ENCODE peak calls at places on chromosome 10, in six cellular contexts. Y, V, S, X, J and N are unnamed samples.

GRCh38 chr10:133390597-133391248 is 3.2 kb upstream of the MTG1 start:
- DNase-seq in S (no peak), Y (no peak), V (no peak), X (peak), J (no peak), N (peak)

GRCh38 chr10:33039167-33039566 is 81.1 kb upstream of the ITGB1 start:
- DNase-seq in V (no peak), X (no peak), Y (no peak), S (no peak), J (no peak), N (no peak)

GRCh38 chr10:34319197-34319846 is 495.8 kb downstream of the PARD3 start:
- DNase-seq in V (no peak), J (no peak), Y (peak), X (peak), S (peak), N (peak)

GRCh38 chr10:16116404-16117304 is 256.3 kb upstream of the MINDY3 start:
- DNase-seq in V (no peak), S (peak), Y (no peak), J (no peak), X (no peak), N (no peak)

GRCh38 chr10:106043833-106044232 is 1120.7 kb downstream of the SORCS1 start:
- DNase-seq in Y (no peak), J (no peak), X (no peak), V (no peak), S (no peak), N (no peak)

GRCh38 chr10:29658984-29659769 is 24.4 kb upstream of the SVIL start:
- DNase-seq in Y (peak), J (no peak), S (peak), X (peak), V (no peak), N (peak)

GRCh38 chr10:24718031-24718855 is 5.4 kb downstream of the ARHGAP21 start:
- DNase-seq in Y (no peak), J (no peak), V (no peak), S (peak), X (no peak), N (no peak)

GRCh38 chr10:49076741-49077521 is 38.4 kb downstream of the VSTM4 start:
- DNase-seq in X (no peak), S (no peak), V (no peak), Y (no peak), J (no peak), N (peak)

GRCh38 chr10:28054211-28054888 is 55.5 kb upstream of the ODAD2 start:
- DNase-seq in Y (no peak), S (no peak), J (no peak), V (no peak), X (no peak), N (no peak)

GRCh38 chr10:28503114-28503513 is 29.8 kb upstream of the WAC start:
- DNase-seq in V (no peak), J (no peak), X (peak), Y (peak), S (no peak), N (no peak)

GRCh38 chr10:127576011-127576410 is 26.9 kb downstream of the NPS start:
- DNase-seq in Y (no peak), X (no peak), V (no peak), J (no peak), S (no peak), N (no peak)

GRCh38 chr10:125248489-125248888 is 88.1 kb upstream of the CTBP2 start:
- DNase-seq in S (no peak), J (no peak), V (no peak), Y (no peak), X (no peak), N (no peak)

GRCh38 chr10:48470115-48470892 is 134.6 kb downstream of the ARHGAP22 start:
- DNase-seq in S (no peak), J (no peak), V (no peak), X (peak), Y (no peak), N (peak)

GRCh38 chr10:19283285-19283684 is 234.7 kb downstream of the MALRD1 start:
- DNase-seq in V (no peak), J (no peak), X (no peak), S (no peak), Y (no peak), N (no peak)

GRCh38 chr10:77111611-77112550 is 525.7 kb downstream of the KCNMA1 start:
- DNase-seq in Y (no peak), S (peak), J (no peak), X (no peak), V (no peak), N (no peak)

GRCh38 chr10:130227883-130228282 is 91.7 kb downstream of the GLRX3 start:
- DNase-seq in V (no peak), X (no peak), S (no peak), J (no peak), Y (no peak), N (peak)

GRCh38 chr10:9096288-9096687 is 1041.8 kb downstream of the GATA3 start:
- DNase-seq in S (no peak), V (no peak), Y (no peak), J (no peak), X (no peak), N (no peak)

GRCh38 chr10:24721254-24722106 is 2.2 kb downstream of the ARHGAP21 start:
- DNase-seq in S (no peak), J (peak), Y (peak), X (peak), V (peak), N (peak)

GRCh38 chr10:23047201-23048050 is 48.0 kb upstream of the MSRB2 start:
- DNase-seq in V (no peak), X (no peak), J (no peak), S (no peak), Y (no peak), N (no peak)

GRCh38 chr10:7250236-7250635 is 160.6 kb downstream of the SFMBT2 start:
- DNase-seq in X (no peak), J (no peak), V (no peak), Y (no peak), S (no peak), N (no peak)

GRCh38 chr10:90318659-90319058 is 539.2 kb downstream of the HTR7 start:
- DNase-seq in X (no peak), V (no peak), Y (no peak), S (no peak), J (no peak), N (no peak)

GRCh38 chr10:33441561-33441960 is 107.1 kb upstream of the NRP1 start:
- DNase-seq in Y (no peak), X (no peak), V (no peak), J (no peak), S (no peak), N (no peak)

GRCh38 chr10:129969528-129970264 is 5.6 kb upstream of the EBF3 start:
- DNase-seq in V (no peak), X (no peak), J (peak), Y (no peak), S (no peak), N (no peak)

GRCh38 chr10:130459011-130459410 is 322.8 kb downstream of the GLRX3 start:
- DNase-seq in V (no peak), Y (no peak), J (no peak), X (peak), S (no peak), N (no peak)

GRCh38 chr10:8047452-8048280 is 6.8 kb upstream of the GATA3 start:
- DNase-seq in V (no peak), Y (no peak), S (no peak), J (peak), X (no peak), N (no peak)

GRCh38 chr10:34689053-34689452 is 126.0 kb downstream of the PARD3 start:
- DNase-seq in V (no peak), X (no peak), S (no peak), Y (no peak), J (no peak), N (peak)

GRCh38 chr10:23345861-23346260 is 1.3 kb upstream of the C10orf67 start:
- DNase-seq in J (no peak), V (no peak), S (peak), X (no peak), Y (no peak), N (no peak)

GRCh38 chr10:100506596-100507356 is 12.9 kb downstream of the SEC31B start:
- DNase-seq in X (no peak), Y (no peak), S (no peak), V (no peak), J (no peak), N (peak)

GRCh38 chr10:44647877-44648542 is 263.1 kb upstream of the CXCL12 start:
- DNase-seq in Y (no peak), S (no peak), X (no peak), J (no peak), V (no peak), N (peak)

GRCh38 chr10:68261132-68261856 is 29.4 kb upstream of the ATOH7 start:
- DNase-seq in J (no peak), V (peak), Y (peak), X (no peak), S (peak), N (no peak)

GRCh38 chr10:102710604-102711003 is 3.6 kb downstream of the ARL3 start:
- DNase-seq in Y (no peak), S (peak), V (no peak), X (no peak), J (no peak), N (no peak)

GRCh38 chr10:49053053-49053997 is 62.0 kb downstream of the VSTM4 start:
- DNase-seq in Y (no peak), V (no peak), X (no peak), S (no peak), J (no peak), N (peak)

GRCh38 chr10:97497572-97498075 is 598 bp downstream of the MMS19 start:
- DNase-seq in X (peak), V (peak), Y (peak), S (peak), J (peak), N (peak)
- TF ChIP-seq POLR2A in X (no peak), V (no peak), Y (no peak), S (peak), J (no peak), N (no peak)

GRCh38 chr10:88582411-88582805 is 710 bp downstream of the RNLS start:
- DNase-seq in S (no peak), J (no peak), V (no peak), X (no peak), Y (no peak), N (no peak)
- H3K4me3 ChIP-seq in S (no peak), J (peak), V (peak), X (peak), Y (peak), N (no peak)

GRCh38 chr10:86969421-86970041 is 1.2 kb downstream of the ADIRF start:
- DNase-seq in Y (no peak), J (no peak), V (peak), X (peak), S (no peak), N (peak)

GRCh38 chr10:86967481-86967941 is 771 bp upstream of the ADIRF start:
- DNase-seq in X (peak), J (no peak), S (no peak), Y (no peak), V (peak), N (peak)

GRCh38 chr10:86970152-86970886 is 2.0 kb downstream of the ADIRF start:
- DNase-seq in Y (peak), V (peak), S (no peak), J (peak), X (peak), N (peak)

GRCh38 chr10:86968994-86969355 is 693 bp downstream of the ADIRF start:
- DNase-seq in X (no peak), Y (no peak), S (no peak), V (peak), J (no peak), N (peak)

GRCh38 chr10:86968271-86968993 is at the start of gene ADIRF:
- DNase-seq in S (no peak), V (peak), X (peak), Y (peak), J (peak), N (peak)
- TF ChIP-seq POLR2A in S (no peak), V (peak), X (peak), Y (peak), J (no peak), N (peak)

GRCh38 chr10:61944445-61945123 is 43.1 kb downstream of the ARID5B start:
- DNase-seq in J (no peak), X (no peak), Y (no peak), S (no peak), V (no peak), N (no peak)
- H3K4me3 ChIP-seq in J (no peak), X (no peak), Y (no peak), S (no peak), V (no peak), N (no peak)

GRCh38 chr10:14859043-14859442 is 19.6 kb upstream of the SUV39H2 start:
- DNase-seq in X (no peak), J (no peak), S (no peak), V (no peak), Y (no peak), N (no peak)
- TF ChIP-seq POLR2A in X (no peak), J (no peak), S (no peak), V (no peak), Y (no peak), N (no peak)

GRCh38 chr10:110171032-110171431 is 36.4 kb upstream of the MXI1 start:
- DNase-seq in Y (no peak), X (no peak), J (no peak), V (no peak), S (no peak), N (no peak)

GRCh38 chr10:110169586-110169985 is 37.8 kb upstream of the MXI1 start:
- DNase-seq in X (no peak), S (no peak), V (no peak), Y (no peak), J (no peak), N (no peak)

GRCh38 chr10:110168601-110169481 is 38.6 kb upstream of the MXI1 start:
- DNase-seq in Y (no peak), V (no peak), X (peak), S (peak), J (no peak), N (no peak)

GRCh38 chr10:110172155-110172554 is 35.2 kb upstream of the MXI1 start:
- DNase-seq in S (no peak), X (no peak), V (no peak), Y (no peak), J (no peak), N (no peak)

DNA sequence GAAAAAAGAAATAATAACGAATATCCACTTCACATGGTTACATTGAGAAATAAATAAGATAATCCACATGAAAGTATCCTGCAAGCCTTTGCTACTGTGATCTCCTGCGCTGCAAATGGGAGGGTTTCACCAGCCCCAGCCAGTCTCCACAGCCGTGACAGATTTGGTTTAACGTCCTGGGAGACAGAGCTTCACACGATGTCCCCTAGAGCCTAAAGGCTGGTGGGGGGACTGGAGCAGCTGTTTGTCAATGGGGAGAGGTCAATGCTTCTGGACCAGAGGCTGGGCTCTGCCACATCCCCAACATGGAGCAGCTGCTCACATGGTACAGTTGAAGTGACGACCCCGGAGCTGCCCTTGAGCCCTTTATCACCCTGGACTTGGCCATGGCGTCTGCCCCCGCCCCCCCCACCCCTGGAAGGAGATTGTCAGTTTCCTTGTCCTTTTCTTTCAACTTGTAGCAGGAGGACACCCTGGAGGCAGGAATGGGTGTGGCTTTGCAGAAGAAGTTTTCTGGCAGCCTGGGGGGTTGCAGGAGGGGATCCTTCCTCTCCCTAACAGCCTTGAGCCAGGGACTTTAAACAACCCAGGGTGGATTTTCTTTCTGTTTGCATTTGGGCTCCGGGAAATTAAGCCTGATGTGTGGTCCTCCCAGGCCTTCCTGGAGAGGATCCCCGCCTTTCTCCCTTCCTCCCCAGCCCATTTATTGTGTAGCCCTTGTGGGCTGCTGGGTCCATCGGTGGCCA is 37.1 kb upstream of the MXI1 start:
- DNase-seq in S (no peak), X (no peak), Y (no peak), V (no peak), J (no peak), N (no peak)
- H3K4me3 ChIP-seq in S (no peak), X (no peak), Y (no peak), V (no peak), J (no peak), N (no peak)

GRCh38 chr10:17229967-17230682 is 2.1 kb downstream of the VIM start:
- DNase-seq in J (peak), Y (peak), S (no peak), V (peak), X (peak), N (peak)
- TF ChIP-seq POLR2A in J (peak), Y (peak), S (no peak), V (peak), X (peak), N (peak)

DNA sequence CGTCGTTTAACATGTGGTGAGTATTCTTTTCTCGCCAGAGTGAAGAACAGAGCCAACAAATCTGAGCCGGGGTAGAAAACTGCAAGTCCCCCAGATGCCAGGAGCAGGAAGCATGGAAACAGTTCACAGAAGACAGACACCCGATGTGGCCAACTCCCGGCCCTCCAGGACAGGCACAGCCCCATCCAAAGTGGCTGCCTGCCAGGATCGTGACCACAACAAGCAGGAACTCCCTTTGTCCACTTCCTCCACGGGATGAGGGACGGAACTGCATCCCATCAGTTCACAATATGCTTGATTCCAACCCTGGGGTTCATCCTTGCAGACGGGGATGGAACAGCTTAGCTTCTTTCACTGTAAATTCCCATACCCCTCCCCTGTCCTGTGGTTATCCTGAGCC is 105.4 kb upstream of the FAM204A start:
- DNase-seq in Y (peak), X (peak), S (no peak), J (peak), V (peak), N (no peak)
- H3K4me3 ChIP-seq in Y (no peak), X (no peak), S (no peak), J (no peak), V (no peak), N (no peak)

DNA sequence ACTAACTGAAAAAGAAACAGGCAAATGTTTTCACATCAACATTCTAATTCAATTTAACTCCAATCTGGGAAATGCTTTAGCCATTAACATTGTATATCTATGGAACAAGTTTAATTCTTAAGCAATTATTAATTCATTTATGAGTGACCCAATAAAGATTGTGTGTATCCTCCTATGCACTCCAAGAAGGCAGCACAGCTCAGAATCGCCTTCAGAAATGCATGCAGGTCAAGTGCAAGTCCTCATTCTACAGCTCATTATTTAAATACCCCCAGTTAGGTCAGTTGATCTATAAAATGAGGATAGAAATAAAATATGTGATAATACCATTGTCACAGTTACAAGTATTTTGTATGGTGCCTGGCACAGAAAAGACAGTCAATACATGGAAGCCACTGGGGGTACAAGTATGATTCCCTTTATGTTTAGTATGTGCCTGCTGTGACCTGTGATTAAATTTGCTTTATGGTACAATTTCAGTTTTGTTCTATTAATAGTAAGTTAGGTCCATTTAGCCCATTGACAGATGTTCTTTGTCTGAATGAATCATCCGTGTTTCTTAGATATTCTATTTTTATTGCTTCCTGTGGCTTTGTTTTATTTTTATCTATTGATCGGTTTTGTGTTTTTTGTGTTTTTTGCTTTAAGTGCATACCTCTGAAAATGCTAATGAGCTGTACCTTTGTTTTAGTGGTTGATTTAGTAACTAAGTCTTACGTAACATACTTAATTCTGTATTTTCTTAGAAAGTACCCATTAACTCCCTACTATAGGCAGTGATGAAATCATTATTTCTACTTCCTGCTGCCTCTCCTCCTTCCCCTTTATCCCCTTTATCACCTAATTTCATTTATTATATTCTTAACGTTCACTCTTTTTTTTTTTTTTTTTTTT is 42.8 kb downstream of the CPXM2 start:
- DNase-seq in V (no peak), X (no peak), J (no peak), S (no peak), Y (no peak), N (no peak)
- TF ChIP-seq POLR2A in V (no peak), X (no peak), J (no peak), S (no peak), Y (no peak), N (no peak)